ENCODE peak calls at places on chromosomes 3 and 15, in eight cellular contexts. O is astrocyte, Z is right atrium auricular region, K is GM23338, R is esophagus muscularis mucosa, A is tibial nerve, H is esophagus squamous epithelium, M is OCI-LY7. T is an unnamed sample.

GRCh38 chr15:95132774-95133173 is 901.4 kb downstream of the MCTP2 start:
- DNase-seq in A (no peak), O (peak), H (no peak), K (no peak), Z (no peak), R (no peak), M (no peak), T (no peak)

GRCh38 chr3:16319307-16319706 is 54.3 kb downstream of the OXNAD1 start:
- DNase-seq in H (no peak), O (no peak), K (peak), M (peak), Z (no peak), R (no peak), A (no peak), T (no peak)

GRCh38 chr15:73930371-73930770 is 4.1 kb downstream of the LOXL1 start:
- DNase-seq in O (peak), A (no peak), R (no peak), Z (peak), M (no peak), K (no peak), H (no peak), T (no peak)

GRCh38 chr15:40990789-40991188 is 37.5 kb downstream of the CHAC1 start:
- DNase-seq in R (no peak), M (no peak), H (no peak), O (no peak), A (no peak), K (no peak), Z (no peak), T (no peak)

GRCh38 chr3:134056464-134056891 is 26.8 kb upstream of the SLCO2A1 start:
- DNase-seq in Z (no peak), K (no peak), R (no peak), O (no peak), M (no peak), A (no peak), H (no peak), T (no peak)

GRCh38 chr3:72999971-73000370 is 3.4 kb downstream of the PPP4R2 start:
- DNase-seq in A (no peak), O (no peak), K (no peak), R (no peak), M (peak), Z (no peak), H (no peak), T (no peak)

GRCh38 chr3:165895919-165896318 is 58.7 kb upstream of the BCHE start:
- DNase-seq in A (no peak), H (no peak), K (peak), R (no peak), M (peak), O (no peak), Z (no peak), T (no peak)

GRCh38 chr3:23831517-23832394 is 26.0 kb downstream of the UBE2E1 start:
- DNase-seq in Z (no peak), M (no peak), O (no peak), K (no peak), H (no peak), R (no peak), A (no peak), T (no peak)

GRCh38 chr15:74573987-74574386 is 33.0 kb downstream of the ARID3B start:
- DNase-seq in O (no peak), Z (no peak), K (no peak), H (no peak), A (no peak), R (no peak), M (no peak), T (no peak)

GRCh38 chr3:198027799-198028390 is 67.9 kb downstream of the LMLN start:
- DNase-seq in O (no peak), M (no peak), H (no peak), K (no peak), A (no peak), Z (no peak), R (no peak), T (no peak)

GRCh38 chr3:152097120-152097519 is 171.6 kb upstream of the MBNL1 start:
- DNase-seq in R (no peak), O (no peak), K (no peak), Z (no peak), M (no peak), A (no peak), H (no peak), T (peak)

GRCh38 chr3:108838411-108838810 is 15.8 kb downstream of the TRAT1 start:
- DNase-seq in Z (no peak), A (no peak), M (no peak), O (no peak), R (no peak), H (no peak), K (no peak), T (no peak)

GRCh38 chr15:89566621-89567294 is 8.5 kb upstream of the TICRR start:
- DNase-seq in Z (no peak), R (no peak), M (no peak), O (no peak), K (no peak), H (no peak), A (no peak), T (no peak)

GRCh38 chr3:151101270-151101954 is 15.9 kb downstream of the MED12L start:
- DNase-seq in R (peak), M (no peak), Z (no peak), H (no peak), A (no peak), O (no peak), K (no peak), T (no peak)

GRCh38 chr3:137769321-137770065 is 5.4 kb downstream of the SOX14 start:
- DNase-seq in Z (no peak), O (no peak), R (no peak), A (no peak), M (no peak), H (no peak), K (peak), T (no peak)

GRCh38 chr3:23203651-23204111 is 554 bp downstream of the UBE2E2 start:
- DNase-seq in M (peak), R (no peak), H (no peak), K (peak), A (peak), O (peak), Z (peak), T (peak)

GRCh38 chr15:88897456-88898194 is 2.3 kb upstream of the HAPLN3 start:
- DNase-seq in Z (peak), H (no peak), A (peak), O (peak), M (peak), R (no peak), K (peak), T (peak)

GRCh38 chr15:96521386-96521785 is 190.9 kb downstream of the NR2F2 start:
- DNase-seq in O (no peak), K (no peak), M (no peak), A (no peak), Z (no peak), R (no peak), H (no peak), T (no peak)

GRCh38 chr3:194244167-194244566 is 107.0 kb downstream of the CPN2 start:
- DNase-seq in O (no peak), A (no peak), R (no peak), H (no peak), Z (peak), M (no peak), K (no peak), T (no peak)

GRCh38 chr3:64380539-64380938 is 155.3 kb upstream of the PRICKLE2 start:
- DNase-seq in O (no peak), K (no peak), A (no peak), H (no peak), M (no peak), Z (no peak), R (no peak), T (no peak)

GRCh38 chr15:79863886-79864285 is 32.9 kb downstream of the MTHFS start:
- DNase-seq in K (no peak), M (no peak), H (no peak), A (no peak), Z (no peak), R (no peak), O (peak), T (peak)

GRCh38 chr15:59741274-59741906 is 52.3 kb upstream of the BNIP2 start:
- DNase-seq in A (no peak), R (no peak), Z (no peak), M (no peak), H (no peak), O (no peak), K (peak), T (peak)

GRCh38 chr3:54121404-54122045 is 827 bp upstream of the CACNA2D3 start:
- DNase-seq in M (peak), R (peak), K (peak), A (no peak), H (no peak), Z (no peak), O (no peak), T (no peak)

GRCh38 chr15:94882071-94882712 is 650.8 kb downstream of the MCTP2 start:
- DNase-seq in H (no peak), O (no peak), M (no peak), Z (no peak), A (no peak), K (no peak), R (no peak), T (peak)

GRCh38 chr3:126346466-126346865 is 10.7 kb downstream of the KLF15 start:
- DNase-seq in K (no peak), Z (no peak), R (no peak), H (no peak), M (no peak), O (no peak), A (no peak), T (no peak)

GRCh38 chr3:126349071-126349470 is 8.1 kb downstream of the KLF15 start:
- DNase-seq in H (no peak), R (no peak), K (no peak), Z (no peak), M (no peak), O (no peak), A (peak), T (no peak)

GRCh38 chr3:126349611-126350501 is 7.4 kb downstream of the KLF15 start:
- DNase-seq in H (no peak), M (no peak), R (no peak), A (no peak), O (no peak), K (no peak), Z (no peak), T (no peak)

GRCh38 chr3:126347543-126348161 is 9.6 kb downstream of the KLF15 start:
- DNase-seq in M (no peak), Z (peak), A (peak), O (no peak), R (no peak), H (no peak), K (no peak), T (no peak)

GRCh38 chr3:126348308-126348920 is 8.8 kb downstream of the KLF15 start:
- DNase-seq in O (no peak), Z (peak), A (peak), H (no peak), R (no peak), K (peak), M (no peak), T (no peak)
- TF ChIP-seq CTCF in O (no peak), Z (no peak), A (peak), H (no peak), R (peak), K (peak), M (peak), T (no peak)

GRCh38 chr3:71702131-71703024 is 22.8 kb downstream of the EIF4E3 start:
- DNase-seq in H (no peak), Z (no peak), R (no peak), A (no peak), O (no peak), K (no peak), M (no peak), T (peak)
- H3K27ac ChIP-seq in H (no peak), Z (no peak), R (no peak), A (no peak), O (no peak), K (no peak), M (no peak), T (no peak)

GRCh38 chr3:46162975-46163550 is 45.0 kb downstream of the CCR1 start:
- DNase-seq in Z (no peak), H (no peak), M (no peak), A (no peak), O (no peak), R (no peak), K (peak), T (peak)
- TF ChIP-seq CTCF in Z (no peak), H (peak), M (no peak), A (no peak), O (no peak), R (no peak), K (peak), T (no peak)

GRCh38 chr3:159798951-159799350 is 189.7 kb upstream of the IL12A start:
- DNase-seq in M (no peak), K (no peak), H (no peak), O (peak), R (no peak), Z (no peak), A (no peak), T (no peak)
- H3K27ac ChIP-seq in M (no peak), K (no peak), H (peak), O (peak), R (peak), Z (peak), A (no peak), T (no peak)